ENCODE peak calls at places on chromosomes 2 and 18, in six cellular contexts. I is naive thymus-derived CD4-positive, alpha-beta T cell; W is heart left ventricle; R is HTR-8/SVneo; D is NCI-H1417; P is CD8-positive, alpha-beta memory T cell. T is an unnamed sample.

GRCh38 chr2:105919191-105919811 is 174.6 kb downstream of the NCK2 start:
- DNase-seq in I (no peak), W (peak), R (no peak), D (no peak), P (no peak), T (peak)

GRCh38 chr2:98459776-98460175 is 15.1 kb downstream of the INPP4A start:
- DNase-seq in I (no peak), W (no peak), R (no peak), D (no peak), P (no peak), T (no peak)

GRCh38 chr18:8868779-8869415 is 163.5 kb downstream of the MTCL1 start:
- DNase-seq in I (no peak), W (no peak), R (no peak), D (no peak), P (no peak), T (no peak)

GRCh38 chr2:240112914-240113690 is 23.0 kb downstream of the COPS9 start:
- DNase-seq in I (no peak), W (no peak), R (no peak), D (no peak), P (no peak), T (no peak)

GRCh38 chr2:98454500-98455235 is 10.0 kb downstream of the INPP4A start:
- DNase-seq in I (no peak), W (no peak), R (peak), D (no peak), P (no peak), T (no peak)

GRCh38 chr2:175844169-175844568 is 157.9 kb downstream of the LNPK start:
- DNase-seq in I (no peak), W (no peak), R (no peak), D (no peak), P (no peak), T (peak)

GRCh38 chr2:61647044-61647443 is 108.9 kb upstream of the XPO1 start:
- DNase-seq in I (no peak), W (no peak), R (no peak), D (no peak), P (no peak), T (no peak)

GRCh38 chr2:185012643-185013042 is 414.3 kb downstream of the ZNF804A start:
- DNase-seq in I (no peak), W (no peak), R (no peak), D (peak), P (no peak), T (no peak)

GRCh38 chr18:35923939-35924338 is 48.5 kb upstream of the RMP24 start:
- DNase-seq in I (no peak), W (no peak), R (no peak), D (no peak), P (no peak), T (no peak)

GRCh38 chr2:163266772-163267171 is 428.2 kb upstream of the KCNH7 start:
- DNase-seq in I (no peak), W (no peak), R (peak), D (no peak), P (no peak), T (peak)

GRCh38 chr18:75067996-75068645 is 140.8 kb downstream of the PTGR3 start:
- DNase-seq in I (no peak), W (no peak), R (no peak), D (no peak), P (no peak), T (no peak)